ENCODE peak calls at places on chromosomes 3 and 15, in five cellular contexts. One of them, this sample, is unnamed.

GRCh38 chr3:3633761-3634160 is 165.5 kb upstream of the LRRN1 start:
- DNase-seq in A549: no peak
- DNase-seq in GM12878: no peak
- DNase-seq in K562: no peak
- DNase-seq in HepG2: no peak
- DNase-seq in this sample: no peak

GRCh38 chr3:52053307-52054304 is 2.8 kb downstream of the DUSP7 start:
- DNase-seq in A549: no peak
- DNase-seq in GM12878: peak; percentile 45
- DNase-seq in K562: peak; percentile 52
- DNase-seq in HepG2: no peak
- DNase-seq in this sample: no peak

GRCh38 chr15:41022487-41023090 is 69.3 kb downstream of the CHAC1 start:
- DNase-seq in A549: peak; percentile 31
- DNase-seq in GM12878: peak; percentile 21
- DNase-seq in K562: peak; percentile 46
- DNase-seq in HepG2: peak; percentile 28
- DNase-seq in this sample: peak; percentile 71

GRCh38 chr3:182895513-182896112 is 84.7 kb downstream of the DCUN1D1 start:
- DNase-seq in A549: no peak
- DNase-seq in GM12878: no peak
- DNase-seq in K562: peak; percentile 37
- DNase-seq in HepG2: peak; percentile 53
- DNase-seq in this sample: no peak

GRCh38 chr3:45994661-45995369 is 809 bp downstream of the FYCO1 start:
- DNase-seq in A549: peak; percentile 13
- DNase-seq in GM12878: no peak
- DNase-seq in K562: peak; percentile 52
- DNase-seq in HepG2: peak; percentile 7
- DNase-seq in this sample: peak; percentile 30

GRCh38 chr15:62389887-62390792 is 225.1 kb upstream of the C2CD4B start:
- DNase-seq in A549: peak; percentile 79
- DNase-seq in GM12878: no peak
- DNase-seq in K562: peak; percentile 87
- DNase-seq in HepG2: peak; percentile 52
- DNase-seq in this sample: peak; percentile 89

GRCh38 chr3:33911525-33912322 is 113.3 kb downstream of the PDCD6IP start:
- DNase-seq in A549: no peak
- DNase-seq in GM12878: no peak
- DNase-seq in K562: peak; percentile 77
- DNase-seq in HepG2: no peak
- DNase-seq in this sample: no peak

GRCh38 chr3:197599089-197599765 is 43.5 kb upstream of the BDH1 start:
- DNase-seq in A549: peak; percentile 70
- DNase-seq in GM12878: peak; percentile 23
- DNase-seq in K562: peak; percentile 86
- DNase-seq in HepG2: peak; percentile 70
- DNase-seq in this sample: peak; percentile 86

GRCh38 chr15:90031231-90031791 is 30.2 kb downstream of the ZNF710 start:
- DNase-seq in A549: no peak
- DNase-seq in GM12878: peak; percentile 95
- DNase-seq in K562: no peak
- DNase-seq in HepG2: no peak
- DNase-seq in this sample: no peak

GRCh38 chr3:11601446-11602241 is 42.1 kb downstream of the VGLL4 start:
- DNase-seq in A549: no peak
- DNase-seq in GM12878: peak; percentile 47
- DNase-seq in K562: peak; percentile 35
- DNase-seq in HepG2: no peak
- DNase-seq in this sample: no peak

GRCh38 chr15:31461375-31461774 is 134.7 kb downstream of the KLF13 start:
- DNase-seq in A549: no peak
- DNase-seq in GM12878: no peak
- DNase-seq in K562: no peak
- DNase-seq in HepG2: no peak
- DNase-seq in this sample: no peak

GRCh38 chr3:59320080-59320479 is 270.3 kb upstream of the CFAP20DC start:
- DNase-seq in A549: peak; percentile 0
- DNase-seq in GM12878: no peak
- DNase-seq in K562: no peak
- DNase-seq in HepG2: peak; percentile 66
- DNase-seq in this sample: no peak

GRCh38 chr3:126364130-126364695 is 7.0 kb upstream of the KLF15 start:
- DNase-seq in A549: no peak
- DNase-seq in GM12878: no peak
- DNase-seq in K562: no peak
- DNase-seq in HepG2: no peak
- DNase-seq in this sample: no peak

GRCh38 chr15:89227425-89227824 is 6.0 kb upstream of the RLBP1 start:
- DNase-seq in A549: no peak
- DNase-seq in GM12878: no peak
- DNase-seq in K562: no peak
- DNase-seq in HepG2: no peak
- DNase-seq in this sample: no peak

GRCh38 chr15:58541410-58542087 is 109.8 kb downstream of the LIPC start:
- DNase-seq in A549: no peak
- DNase-seq in GM12878: no peak
- DNase-seq in K562: no peak
- DNase-seq in HepG2: no peak
- DNase-seq in this sample: no peak

GRCh38 chr15:56910801-56911200 is 7.6 kb upstream of the TCF12 start:
- DNase-seq in A549: no peak
- DNase-seq in GM12878: no peak
- DNase-seq in K562: no peak
- DNase-seq in HepG2: no peak
- DNase-seq in this sample: peak; percentile 76

GRCh38 chr3:107211608-107212007 is 165.6 kb upstream of the CCDC54 start:
- DNase-seq in A549: no peak
- DNase-seq in GM12878: no peak
- DNase-seq in K562: no peak
- DNase-seq in HepG2: no peak
- DNase-seq in this sample: no peak

GRCh38 chr3:194339356-194339755 is 11.8 kb downstream of the CPN2 start:
- DNase-seq in A549: no peak
- DNase-seq in GM12878: no peak
- DNase-seq in K562: peak; percentile 20
- DNase-seq in HepG2: no peak
- DNase-seq in this sample: peak; percentile 74

GRCh38 chr3:194852836-194853508 is 167.3 kb downstream of the FAM43A start:
- DNase-seq in A549: no peak
- DNase-seq in GM12878: no peak
- DNase-seq in K562: no peak
- DNase-seq in HepG2: no peak
- DNase-seq in this sample: no peak

GRCh38 chr3:174330303-174330702 is 528.8 kb upstream of the NAALADL2 start:
- DNase-seq in A549: no peak
- DNase-seq in GM12878: no peak
- DNase-seq in K562: no peak
- DNase-seq in HepG2: no peak
- DNase-seq in this sample: no peak

GRCh38 chr3:22942988-22943387 is 260.1 kb upstream of the UBE2E2 start:
- DNase-seq in A549: no peak
- DNase-seq in GM12878: no peak
- DNase-seq in K562: no peak
- DNase-seq in HepG2: no peak
- DNase-seq in this sample: no peak

GRCh38 chr3:186221733-186222378 is 113.0 kb upstream of the ETV5 start:
- DNase-seq in A549: no peak
- DNase-seq in GM12878: no peak
- DNase-seq in K562: no peak
- DNase-seq in HepG2: no peak
- DNase-seq in this sample: peak; percentile 26

GRCh38 chr15:57505949-57506391 is 85.7 kb upstream of the MYZAP start:
- DNase-seq in A549: no peak
- DNase-seq in GM12878: no peak
- DNase-seq in K562: no peak
- DNase-seq in HepG2: no peak
- DNase-seq in this sample: peak; percentile 15

GRCh38 chr3:156751461-156752025 is 74.6 kb upstream of the LEKR1 start:
- DNase-seq in A549: no peak
- DNase-seq in GM12878: no peak
- DNase-seq in K562: no peak
- DNase-seq in HepG2: no peak
- DNase-seq in this sample: peak; percentile 87

GRCh38 chr3:139574026-139574947 is 34.7 kb upstream of the RBP1 start:
- DNase-seq in A549: no peak
- DNase-seq in GM12878: no peak
- DNase-seq in K562: no peak
- DNase-seq in HepG2: no peak
- DNase-seq in this sample: no peak

GRCh38 chr15:34837246-34838016 is 42.1 kb upstream of the ACTC1 start:
- DNase-seq in A549: peak; percentile 10
- DNase-seq in GM12878: no peak
- DNase-seq in K562: peak; percentile 49
- DNase-seq in HepG2: no peak
- DNase-seq in this sample: no peak

GRCh38 chr3:118171236-118171852 is 863.3 kb downstream of the IGSF11 start:
- DNase-seq in A549: no peak
- DNase-seq in GM12878: no peak
- DNase-seq in K562: no peak
- DNase-seq in HepG2: no peak
- DNase-seq in this sample: no peak

GRCh38 chr3:118168175-118168574 is 866.5 kb downstream of the IGSF11 start:
- DNase-seq in A549: no peak
- DNase-seq in GM12878: no peak
- DNase-seq in K562: no peak
- DNase-seq in HepG2: peak; percentile 0
- DNase-seq in this sample: no peak

DNA sequence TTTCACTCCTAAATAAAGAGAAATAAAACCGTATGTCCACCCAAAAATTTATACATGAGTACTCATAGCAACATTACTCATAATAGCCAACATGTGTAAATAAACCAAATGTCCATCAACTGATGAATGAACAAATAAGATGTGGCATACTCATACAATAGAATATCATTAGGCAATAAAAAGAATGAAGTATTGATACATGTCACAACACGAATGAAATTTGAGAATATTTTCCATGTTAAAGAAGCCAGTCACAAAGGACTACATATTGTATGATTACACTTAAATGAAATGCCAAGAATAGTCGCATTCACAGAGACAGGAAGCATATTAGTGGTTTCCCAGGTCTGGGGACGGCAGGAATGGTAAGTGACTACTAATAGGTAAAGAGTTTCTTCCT is 869.2 kb downstream of the IGSF11 start:
- DNase-seq in A549: no peak
- DNase-seq in GM12878: no peak
- DNase-seq in K562: no peak
- DNase-seq in HepG2: no peak
- DNase-seq in this sample: no peak
- TF ChIP-seq JUNB in A549: no peak
- TF ChIP-seq JUNB in GM12878: no peak
- TF ChIP-seq JUNB in K562: no peak
- TF ChIP-seq JUNB in HepG2: no peak
- TF ChIP-seq JUNB in this sample: no peak

GRCh38 chr15:98960555-98961050 is 47.0 kb downstream of the PGPEP1L start:
- DNase-seq in A549: no peak
- DNase-seq in GM12878: no peak
- DNase-seq in K562: no peak
- DNase-seq in HepG2: no peak
- DNase-seq in this sample: no peak

GRCh38 chr15:98964461-98965454 is 42.8 kb downstream of the PGPEP1L start:
- DNase-seq in A549: no peak
- DNase-seq in GM12878: no peak
- DNase-seq in K562: no peak
- DNase-seq in HepG2: no peak
- DNase-seq in this sample: no peak

GRCh38 chr15:98965597-98965996 is 42.0 kb downstream of the PGPEP1L start:
- DNase-seq in A549: no peak
- DNase-seq in GM12878: no peak
- DNase-seq in K562: no peak
- DNase-seq in HepG2: no peak
- DNase-seq in this sample: no peak

GRCh38 chr15:98966036-98966787 is 41.4 kb downstream of the PGPEP1L start:
- DNase-seq in A549: no peak
- DNase-seq in GM12878: no peak
- DNase-seq in K562: no peak
- DNase-seq in HepG2: no peak
- DNase-seq in this sample: no peak

DNA sequence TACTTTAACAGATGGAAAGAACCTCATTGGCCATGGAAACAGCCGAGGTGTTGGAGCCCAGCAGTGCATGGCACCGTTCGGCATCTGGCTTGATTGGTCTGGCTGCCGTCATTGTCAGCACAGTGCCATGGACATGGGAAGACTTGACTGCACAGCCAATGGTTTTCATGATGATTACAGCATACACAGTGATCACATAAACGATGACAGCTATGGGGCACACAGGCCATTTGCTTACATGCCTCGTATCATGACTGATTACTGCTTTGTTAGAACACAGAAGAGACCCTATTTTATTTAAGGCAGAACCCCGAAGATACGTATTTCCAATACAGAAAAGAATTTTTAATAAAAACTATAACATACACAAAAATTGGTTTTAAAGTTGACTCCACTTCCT is 44.1 kb downstream of the PGPEP1L start:
- DNase-seq in A549: no peak
- DNase-seq in GM12878: no peak
- DNase-seq in K562: no peak
- DNase-seq in HepG2: no peak
- DNase-seq in this sample: no peak
- TF ChIP-seq JUNB in A549: no peak
- TF ChIP-seq JUNB in GM12878: no peak
- TF ChIP-seq JUNB in K562: no peak
- TF ChIP-seq JUNB in HepG2: no peak
- TF ChIP-seq JUNB in this sample: no peak

DNA sequence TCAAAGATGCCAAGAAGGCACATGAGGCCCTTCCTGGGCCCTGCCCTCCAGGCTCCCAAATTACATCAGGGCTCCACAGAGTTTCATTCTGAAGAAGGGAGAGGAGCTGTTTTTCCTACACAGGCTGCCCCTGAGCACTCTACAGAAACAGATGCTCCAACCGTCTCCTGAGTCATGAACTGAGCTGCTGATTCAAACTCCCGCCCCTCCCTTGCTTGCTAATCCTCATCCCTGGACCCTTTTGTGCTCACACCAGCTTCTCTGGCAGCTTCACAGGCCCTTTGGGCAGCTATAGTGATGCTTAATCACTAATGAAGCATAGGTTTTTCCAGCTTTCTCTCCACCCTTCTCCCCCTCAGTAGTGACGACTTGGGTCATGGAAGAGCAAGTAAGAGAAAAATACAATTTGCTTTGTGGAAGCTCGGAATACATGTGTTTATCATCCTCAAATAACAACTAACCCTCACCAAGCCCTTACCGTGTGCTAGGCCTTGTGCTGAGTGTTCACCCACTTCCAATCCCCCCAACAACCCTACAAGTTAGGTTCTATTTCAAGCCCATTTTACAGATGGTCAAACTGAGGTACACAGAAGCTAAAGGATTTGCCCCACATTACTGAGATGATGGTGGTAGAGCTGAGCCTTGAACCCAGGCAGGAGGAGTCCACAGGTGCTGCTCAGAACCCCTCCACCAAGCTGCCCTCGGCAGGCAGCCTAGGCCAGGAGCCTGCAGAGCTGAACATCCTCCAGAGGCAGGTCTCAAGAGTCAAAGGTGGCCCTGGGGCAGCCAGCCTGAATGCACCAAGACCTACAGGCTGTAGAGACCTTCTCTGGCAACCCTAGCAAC is 21.9 kb downstream of the MEGF11 start:
- DNase-seq in A549: no peak
- DNase-seq in GM12878: no peak
- DNase-seq in K562: no peak
- DNase-seq in HepG2: no peak
- DNase-seq in this sample: no peak
- TF ChIP-seq JUNB in A549: no peak
- TF ChIP-seq JUNB in GM12878: no peak
- TF ChIP-seq JUNB in K562: no peak
- TF ChIP-seq JUNB in HepG2: no peak
- TF ChIP-seq JUNB in this sample: no peak

GRCh38 chr15:76756371-76756770 is 148.8 kb downstream of the SCAPER start:
- DNase-seq in A549: no peak
- DNase-seq in GM12878: no peak
- DNase-seq in K562: no peak
- DNase-seq in HepG2: no peak
- DNase-seq in this sample: no peak
- TF ChIP-seq JUNB in A549: no peak
- TF ChIP-seq JUNB in GM12878: no peak
- TF ChIP-seq JUNB in K562: no peak
- TF ChIP-seq JUNB in HepG2: no peak
- TF ChIP-seq JUNB in this sample: no peak

This sample was measured in GM23338.